ENCODE peak calls at places on chromosome 14, in five cellular contexts. P is PC-3; V is CD8-positive, alpha-beta T cell; X is left ventricle myocardium inferior; F is gastrocnemius medialis. M is an unnamed sample.

GRCh38 chr14:80005561-80005960 is 205.7 kb downstream of the DIO2 start:
- DNase-seq in X (no peak), P (no peak), F (no peak), V (no peak), M (no peak)

GRCh38 chr14:36019126-36019525 is 157.4 kb downstream of the PTCSC3 start:
- DNase-seq in F (no peak), P (no peak), V (no peak), X (no peak), M (no peak)

GRCh38 chr14:98137626-98138025 is 1134.4 kb downstream of the BCL11B start:
- DNase-seq in F (no peak), V (no peak), P (no peak), X (no peak), M (no peak)

GRCh38 chr14:61569783-61570182 is 125.5 kb upstream of the HIF1A start:
- DNase-seq in X (peak), F (peak), V (peak), P (peak), M (no peak)

GRCh38 chr14:100282766-100283419 is 23.4 kb downstream of the SLC25A29 start:
- DNase-seq in P (no peak), X (no peak), F (no peak), V (no peak), M (no peak)

GRCh38 chr14:24921903-24922302 is 128.0 kb downstream of the STXBP6 start:
- DNase-seq in F (no peak), V (no peak), P (no peak), X (no peak), M (no peak)

GRCh38 chr14:68140111-68140741 is 320.6 kb downstream of the RAD51B start:
- DNase-seq in F (peak), P (peak), X (no peak), V (no peak), M (no peak)

GRCh38 chr14:38505221-38506095 is 249.6 kb upstream of the CLEC14A start:
- DNase-seq in P (no peak), X (no peak), F (no peak), V (no peak), M (no peak)

GRCh38 chr14:52840916-52841315 is 49.5 kb upstream of the GNPNAT1 start:
- DNase-seq in F (peak), X (no peak), V (no peak), P (peak), M (no peak)

GRCh38 chr14:98935921-98936320 is 336.1 kb downstream of the BCL11B start:
- DNase-seq in X (no peak), V (no peak), P (no peak), F (no peak), M (no peak)

GRCh38 chr14:68520637-68521556 is 272.0 kb downstream of the ZFP36L1 start:
- DNase-seq in V (no peak), F (no peak), X (no peak), P (peak), M (no peak)

GRCh38 chr14:21486640-21487087 is 9.7 kb downstream of the TOX4 start:
- DNase-seq in V (no peak), P (no peak), F (no peak), X (no peak), M (no peak)

GRCh38 chr14:104694475-104694950 is 5.1 kb downstream of the INF2 start:
- DNase-seq in F (no peak), X (no peak), V (no peak), P (no peak), M (no peak)

GRCh38 chr14:26522985-26523384 is 74.8 kb downstream of the NOVA1 start:
- DNase-seq in X (no peak), V (no peak), F (no peak), P (peak), M (no peak)

GRCh38 chr14:103801459-103801858 is 45.9 kb downstream of the PPP1R13B start:
- DNase-seq in V (no peak), P (peak), X (no peak), F (no peak), M (no peak)

GRCh38 chr14:94961761-94962575 is 192.1 kb upstream of the GSC start:
- DNase-seq in F (no peak), P (no peak), V (no peak), X (no peak), M (no peak)

GRCh38 chr14:70754989-70755388 is 54.3 kb downstream of the MAP3K9 start:
- DNase-seq in X (no peak), P (peak), V (no peak), F (no peak), M (no peak)

GRCh38 chr14:81246561-81247270 is 26.0 kb upstream of the GTF2A1 start:
- DNase-seq in X (no peak), V (no peak), P (peak), F (no peak), M (no peak)

GRCh38 chr14:67857778-67858350 is 38.3 kb downstream of the RAD51B start:
- DNase-seq in X (no peak), P (no peak), V (no peak), F (no peak), M (no peak)

GRCh38 chr14:68596211-68596610 is 196.7 kb downstream of the ZFP36L1 start:
- DNase-seq in P (no peak), V (no peak), X (no peak), F (peak), M (no peak)

GRCh38 chr14:32594766-32595165 is 265.7 kb downstream of the AKAP6 start:
- DNase-seq in V (no peak), F (no peak), P (peak), X (no peak), M (no peak)

GRCh38 chr14:63891148-63891964 is 38.6 kb downstream of the SYNE2 start:
- DNase-seq in F (no peak), P (no peak), X (no peak), V (no peak), M (no peak)

GRCh38 chr14:104363891-104364760 is 215.4 kb upstream of the C14orf180 start:
- DNase-seq in V (no peak), P (no peak), X (no peak), F (no peak), M (no peak)

GRCh38 chr14:105867961-105868599 is 341.7 kb downstream of the TMEM121 start:
- DNase-seq in P (no peak), F (no peak), X (no peak), V (peak), M (no peak)
- TF ChIP-seq CTCF in P (no peak), F (no peak), X (no peak), V (no peak), M (no peak)

DNA sequence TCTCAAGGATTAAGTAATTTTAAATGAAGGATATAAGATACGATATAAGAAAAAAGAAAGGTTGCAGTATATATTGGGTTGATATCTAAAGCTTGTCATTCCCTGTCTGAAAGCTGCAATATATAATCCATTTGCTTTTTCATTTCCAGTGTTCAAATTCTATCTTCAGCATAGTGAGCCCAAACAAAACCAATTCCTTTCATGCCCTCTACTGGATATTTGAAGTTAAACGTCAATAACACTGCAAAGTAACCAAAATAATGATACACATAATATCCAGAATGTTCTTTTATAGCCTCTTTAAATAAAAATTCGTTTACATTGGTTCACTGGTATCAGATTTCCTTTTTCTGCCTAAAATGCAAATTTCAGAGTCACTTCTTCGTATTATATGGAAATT is 64.5 kb upstream of the DAAM1 start:
- DNase-seq in P (peak), V (no peak), F (no peak), X (no peak), M (no peak)
- TF ChIP-seq CTCF in P (peak), V (no peak), F (peak), X (peak), M (no peak)

GRCh38 chr14:77027538-77028383 is 747 bp downstream of the IRF2BPL start:
- DNase-seq in V (peak), P (peak), F (peak), X (peak), M (peak)
- TF ChIP-seq CTCF in V (peak), P (no peak), F (no peak), X (peak), M (no peak)

GRCh38 chr14:97095269-97095668 is 298.1 kb downstream of the VRK1 start:
- DNase-seq in X (no peak), P (no peak), F (no peak), V (no peak), M (no peak)
- TF ChIP-seq CTCF in X (no peak), P (no peak), F (no peak), V (no peak), M (no peak)

GRCh38 chr14:92491782-92492181 is 21.8 kb upstream of the RIN3 start:
- DNase-seq in V (no peak), X (no peak), P (no peak), F (no peak), M (no peak)
- TF ChIP-seq CTCF in V (no peak), X (no peak), P (no peak), F (no peak), M (no peak)

DNA sequence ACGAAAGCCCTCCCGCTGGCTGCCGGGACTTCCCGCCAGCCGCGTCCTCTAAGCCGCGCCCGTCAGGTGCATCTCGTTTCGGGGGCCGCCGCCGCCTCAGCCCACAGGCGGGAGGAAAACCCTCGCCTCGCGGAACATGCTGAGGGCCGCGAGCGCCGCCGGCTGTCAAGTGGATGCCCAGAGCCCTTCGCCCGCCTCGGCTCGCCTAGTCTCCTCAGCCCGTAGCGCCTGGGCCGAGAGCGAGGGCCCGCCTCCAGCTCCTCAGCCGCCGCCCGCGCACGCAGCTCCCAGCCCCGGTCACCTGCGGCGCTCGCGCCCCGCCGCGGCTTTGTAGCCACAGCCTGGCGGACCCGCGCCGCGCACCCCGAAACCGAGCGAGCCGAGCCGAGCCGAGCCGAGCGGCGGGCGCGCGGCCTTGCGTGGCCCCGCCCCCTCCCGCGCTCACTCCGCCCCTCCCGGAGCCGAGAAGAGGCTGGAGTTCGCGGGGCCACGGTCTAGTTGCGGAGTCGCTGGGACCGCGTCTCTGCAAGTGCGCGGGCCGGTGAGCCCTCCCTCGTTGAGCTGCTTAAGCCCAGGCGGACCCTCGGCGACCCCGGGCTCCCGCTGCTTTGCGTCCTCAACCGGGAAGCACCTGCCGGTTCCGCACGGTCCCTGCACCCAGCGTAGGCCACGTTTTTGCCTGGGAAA is at the start of gene EML5:
- DNase-seq in P (peak), X (peak), F (peak), V (peak), M (peak)
- TF ChIP-seq CTCF in P (no peak), X (peak), F (peak), V (peak), M (no peak)

GRCh38 chr14:102509744-102510615 is at the start of gene ANKRD9:
- DNase-seq in X (peak), V (peak), P (peak), F (peak), M (peak)
- TF ChIP-seq CTCF in X (no peak), V (no peak), P (no peak), F (no peak), M (no peak)

M was measured in Peyer's patch.